ENCODE peak calls at places on chromosomes 12 and 14, in nine cellular contexts. One of them, this sample, is unnamed.
A peak's percentile ranks its signal among the peaks of the same experiment; 100 is the strongest.

GRCh38 chr12:47821346-47821706 is 1.6 kb upstream of the HDAC7 start:
- DNase-seq in GM13976: no peak
- DNase-seq in HTR-8/SVneo: no peak
- DNase-seq in globus pallidus: no peak
- DNase-seq in fibroblast of lung: peak; percentile 48
- DNase-seq in GM12864: no peak
- DNase-seq in RWPE1: no peak
- DNase-seq in CD4-positive, alpha-beta memory T cell: no peak
- DNase-seq in activated gamma-delta T cell treated with Interleukin-2 at 50 U/mL for 16 hours: no peak
- DNase-seq in this sample: no peak

GRCh38 chr14:52268191-52269061 is 928 bp downstream of the PTGDR start:
- DNase-seq in fibroblast of lung: peak; percentile 35
- DNase-seq in globus pallidus: no peak
- DNase-seq in activated gamma-delta T cell treated with Interleukin-2 at 50 U/mL for 16 hours: peak; percentile 20
- DNase-seq in GM12864: no peak
- DNase-seq in RWPE1: no peak
- DNase-seq in GM13976: peak; percentile 18
- DNase-seq in HTR-8/SVneo: no peak
- DNase-seq in CD4-positive, alpha-beta memory T cell: no peak
- DNase-seq in this sample: no peak

GRCh38 chr12:132887513-132888341 is at the start of gene CHFR:
- DNase-seq in GM13976: peak; percentile 98
- DNase-seq in GM12864: peak; percentile 93
- DNase-seq in globus pallidus: peak; percentile 98
- DNase-seq in fibroblast of lung: peak; percentile 98
- DNase-seq in activated gamma-delta T cell treated with Interleukin-2 at 50 U/mL for 16 hours: peak; percentile 91
- DNase-seq in CD4-positive, alpha-beta memory T cell: peak; percentile 97
- DNase-seq in RWPE1: peak; percentile 93
- DNase-seq in HTR-8/SVneo: peak; percentile 95
- DNase-seq in this sample: no peak

GRCh38 chr14:54291491-54292191 is 105.2 kb upstream of the CDKN3 start:
- DNase-seq in GM13976: no peak
- DNase-seq in CD4-positive, alpha-beta memory T cell: no peak
- DNase-seq in fibroblast of lung: peak; percentile 61
- DNase-seq in GM12864: no peak
- DNase-seq in RWPE1: no peak
- DNase-seq in activated gamma-delta T cell treated with Interleukin-2 at 50 U/mL for 16 hours: no peak
- DNase-seq in globus pallidus: no peak
- DNase-seq in HTR-8/SVneo: no peak
- DNase-seq in this sample: no peak

GRCh38 chr12:47317182-47317915 is 237.6 kb upstream of the AMIGO2 start:
- DNase-seq in HTR-8/SVneo: no peak
- DNase-seq in globus pallidus: no peak
- DNase-seq in activated gamma-delta T cell treated with Interleukin-2 at 50 U/mL for 16 hours: no peak
- DNase-seq in fibroblast of lung: peak; percentile 54
- DNase-seq in RWPE1: no peak
- DNase-seq in CD4-positive, alpha-beta memory T cell: no peak
- DNase-seq in GM12864: peak; percentile 27
- DNase-seq in GM13976: peak; percentile 31
- DNase-seq in this sample: no peak

GRCh38 chr14:104294628-104294982 is 156.2 kb downstream of the KIF26A start:
- DNase-seq in GM12864: no peak
- DNase-seq in HTR-8/SVneo: no peak
- DNase-seq in fibroblast of lung: no peak
- DNase-seq in GM13976: no peak
- DNase-seq in activated gamma-delta T cell treated with Interleukin-2 at 50 U/mL for 16 hours: no peak
- DNase-seq in CD4-positive, alpha-beta memory T cell: no peak
- DNase-seq in globus pallidus: no peak
- DNase-seq in RWPE1: no peak
- DNase-seq in this sample: no peak

GRCh38 chr14:50082308-50082742 is 34.0 kb downstream of the VCPKMT start:
- DNase-seq in HTR-8/SVneo: no peak
- DNase-seq in GM13976: no peak
- DNase-seq in activated gamma-delta T cell treated with Interleukin-2 at 50 U/mL for 16 hours: peak; percentile 51
- DNase-seq in fibroblast of lung: no peak
- DNase-seq in globus pallidus: no peak
- DNase-seq in RWPE1: no peak
- DNase-seq in CD4-positive, alpha-beta memory T cell: peak; percentile 90
- DNase-seq in GM12864: no peak
- DNase-seq in this sample: no peak

GRCh38 chr14:73248294-73248868 is 11.1 kb downstream of the PAPLN start:
- DNase-seq in GM12864: peak; percentile 65
- DNase-seq in RWPE1: no peak
- DNase-seq in activated gamma-delta T cell treated with Interleukin-2 at 50 U/mL for 16 hours: no peak
- DNase-seq in GM13976: no peak
- DNase-seq in globus pallidus: no peak
- DNase-seq in CD4-positive, alpha-beta memory T cell: no peak
- DNase-seq in fibroblast of lung: peak; percentile 56
- DNase-seq in HTR-8/SVneo: no peak
- DNase-seq in this sample: no peak

GRCh38 chr12:89156324-89156723 is 196.0 kb downstream of the DUSP6 start:
- DNase-seq in activated gamma-delta T cell treated with Interleukin-2 at 50 U/mL for 16 hours: no peak
- DNase-seq in globus pallidus: no peak
- DNase-seq in CD4-positive, alpha-beta memory T cell: no peak
- DNase-seq in GM12864: no peak
- DNase-seq in GM13976: no peak
- DNase-seq in HTR-8/SVneo: no peak
- DNase-seq in fibroblast of lung: peak; percentile 15
- DNase-seq in RWPE1: no peak
- DNase-seq in this sample: no peak

GRCh38 chr12:130351331-130351730 is 13.6 kb downstream of the PIWIL1 start:
- DNase-seq in activated gamma-delta T cell treated with Interleukin-2 at 50 U/mL for 16 hours: no peak
- DNase-seq in GM12864: no peak
- DNase-seq in CD4-positive, alpha-beta memory T cell: no peak
- DNase-seq in fibroblast of lung: no peak
- DNase-seq in HTR-8/SVneo: no peak
- DNase-seq in GM13976: no peak
- DNase-seq in globus pallidus: no peak
- DNase-seq in RWPE1: peak; percentile 89
- DNase-seq in this sample: no peak

GRCh38 chr14:53055003-53055402 is 98.1 kb downstream of the DDHD1 start:
- DNase-seq in activated gamma-delta T cell treated with Interleukin-2 at 50 U/mL for 16 hours: no peak
- DNase-seq in globus pallidus: peak; percentile 78
- DNase-seq in GM12864: peak; percentile 18
- DNase-seq in CD4-positive, alpha-beta memory T cell: no peak
- DNase-seq in GM13976: peak; percentile 46
- DNase-seq in RWPE1: peak; percentile 38
- DNase-seq in HTR-8/SVneo: peak; percentile 55
- DNase-seq in fibroblast of lung: peak; percentile 38
- DNase-seq in this sample: peak; percentile 60

GRCh38 chr12:106896603-106897002 is 59.1 kb upstream of the TMEM263 start:
- DNase-seq in GM12864: no peak
- DNase-seq in GM13976: no peak
- DNase-seq in RWPE1: no peak
- DNase-seq in fibroblast of lung: no peak
- DNase-seq in HTR-8/SVneo: no peak
- DNase-seq in CD4-positive, alpha-beta memory T cell: no peak
- DNase-seq in activated gamma-delta T cell treated with Interleukin-2 at 50 U/mL for 16 hours: no peak
- DNase-seq in globus pallidus: no peak
- DNase-seq in this sample: no peak

GRCh38 chr12:104571328-104571727 is 114.6 kb downstream of the CHST11 start:
- DNase-seq in CD4-positive, alpha-beta memory T cell: no peak
- DNase-seq in globus pallidus: no peak
- DNase-seq in GM12864: no peak
- DNase-seq in GM13976: peak; percentile 30
- DNase-seq in fibroblast of lung: no peak
- DNase-seq in HTR-8/SVneo: no peak
- DNase-seq in RWPE1: no peak
- DNase-seq in activated gamma-delta T cell treated with Interleukin-2 at 50 U/mL for 16 hours: no peak
- DNase-seq in this sample: no peak

GRCh38 chr12:6987956-6988573 is 17.4 kb downstream of the EMG1 start:
- DNase-seq in GM12864: no peak
- DNase-seq in RWPE1: no peak
- DNase-seq in HTR-8/SVneo: no peak
- DNase-seq in CD4-positive, alpha-beta memory T cell: no peak
- DNase-seq in activated gamma-delta T cell treated with Interleukin-2 at 50 U/mL for 16 hours: no peak
- DNase-seq in fibroblast of lung: no peak
- DNase-seq in GM13976: no peak
- DNase-seq in globus pallidus: no peak
- DNase-seq in this sample: no peak

GRCh38 chr12:95789126-95790024 is 1.2 kb downstream of the NTN4 start:
- DNase-seq in activated gamma-delta T cell treated with Interleukin-2 at 50 U/mL for 16 hours: no peak
- DNase-seq in GM12864: no peak
- DNase-seq in RWPE1: no peak
- DNase-seq in CD4-positive, alpha-beta memory T cell: no peak
- DNase-seq in GM13976: peak; percentile 32
- DNase-seq in HTR-8/SVneo: peak; percentile 23
- DNase-seq in fibroblast of lung: no peak
- DNase-seq in globus pallidus: peak; percentile 3
- DNase-seq in this sample: no peak